ENCODE peak calls at places on chromosomes 16 and 17, in five cellular contexts. One of them, this sample, is unnamed.

GRCh38 chr16:9407206-9407758 is 315.8 kb downstream of the HAPSTR1 start:
- DNase-seq in uterus: no peak
- DNase-seq in tibial nerve: no peak
- DNase-seq in IMR-90: no peak
- DNase-seq in testis: no peak
- DNase-seq in this sample: no peak

GRCh38 chr16:4465977-4466779 is 8.2 kb downstream of the NMRAL1 start:
- DNase-seq in testis: no peak
- DNase-seq in IMR-90: no peak
- DNase-seq in tibial nerve: no peak
- DNase-seq in uterus: no peak
- DNase-seq in this sample: no peak

GRCh38 chr17:55931448-55931847 is 180.6 kb downstream of the PCTP start:
- DNase-seq in tibial nerve: no peak
- DNase-seq in testis: no peak
- DNase-seq in IMR-90: no peak
- DNase-seq in uterus: no peak
- DNase-seq in this sample: no peak

GRCh38 chr16:7511549-7512260 is 179.1 kb downstream of the RBFOX1 start:
- DNase-seq in uterus: no peak
- DNase-seq in testis: no peak
- DNase-seq in tibial nerve: no peak
- DNase-seq in IMR-90: no peak
- DNase-seq in this sample: no peak

GRCh38 chr17:80859004-80859941 is 132.4 kb upstream of the CHMP6 start:
- DNase-seq in uterus: peak
- DNase-seq in tibial nerve: peak
- DNase-seq in IMR-90: peak
- DNase-seq in testis: peak
- DNase-seq in this sample: no peak

GRCh38 chr16:11196286-11196828 is 59.6 kb downstream of the SOCS1 start:
- DNase-seq in testis: no peak
- DNase-seq in IMR-90: peak
- DNase-seq in tibial nerve: no peak
- DNase-seq in uterus: no peak
- DNase-seq in this sample: no peak

GRCh38 chr16:27445502-27446175 is 43.7 kb downstream of the IL21R start:
- DNase-seq in testis: no peak
- DNase-seq in IMR-90: no peak
- DNase-seq in tibial nerve: no peak
- DNase-seq in uterus: no peak
- DNase-seq in this sample: no peak

GRCh38 chr16:53745753-53746258 is 41.9 kb downstream of the FTO start:
- DNase-seq in tibial nerve: no peak
- DNase-seq in testis: no peak
- DNase-seq in IMR-90: peak
- DNase-seq in uterus: no peak
- DNase-seq in this sample: peak

GRCh38 chr16:10616744-10617640 is 36.6 kb upstream of the EMP2 start:
- DNase-seq in testis: no peak
- DNase-seq in IMR-90: peak
- DNase-seq in uterus: peak
- DNase-seq in tibial nerve: peak
- DNase-seq in this sample: peak

GRCh38 chr17:50817142-50817751 is 18.1 kb upstream of the WFIKKN2 start:
- DNase-seq in uterus: no peak
- DNase-seq in IMR-90: no peak
- DNase-seq in tibial nerve: peak
- DNase-seq in testis: peak
- DNase-seq in this sample: peak

GRCh38 chr17:35243459-35244204 is 760 bp downstream of the SLFN5 start:
- DNase-seq in tibial nerve: peak
- DNase-seq in uterus: peak
- DNase-seq in testis: peak
- DNase-seq in IMR-90: peak
- DNase-seq in this sample: peak
- TF ChIP-seq POLR2A in tibial nerve: no peak
- TF ChIP-seq POLR2A in uterus: no peak
- TF ChIP-seq POLR2A in testis: no peak
- TF ChIP-seq POLR2A in IMR-90: no peak
- TF ChIP-seq POLR2A in this sample: no peak

GRCh38 chr16:2429037-2429770 is at the start of gene CCNF:
- DNase-seq in IMR-90: peak
- DNase-seq in uterus: peak
- DNase-seq in tibial nerve: peak
- DNase-seq in testis: peak
- DNase-seq in this sample: peak
- TF ChIP-seq POLR2A in IMR-90: peak
- TF ChIP-seq POLR2A in uterus: peak
- TF ChIP-seq POLR2A in tibial nerve: no peak
- TF ChIP-seq POLR2A in testis: no peak
- TF ChIP-seq POLR2A in this sample: peak

GRCh38 chr16:12611916-12612597 is 191.6 kb downstream of the CPPED1 start:
- DNase-seq in tibial nerve: no peak
- DNase-seq in uterus: no peak
- DNase-seq in IMR-90: no peak
- DNase-seq in testis: no peak
- DNase-seq in this sample: no peak

GRCh38 chr16:12613992-12614661 is 189.6 kb downstream of the CPPED1 start:
- DNase-seq in IMR-90: no peak
- DNase-seq in uterus: no peak
- DNase-seq in tibial nerve: no peak
- DNase-seq in testis: no peak
- DNase-seq in this sample: no peak

GRCh38 chr16:12613131-12613991 is 190.3 kb downstream of the CPPED1 start:
- DNase-seq in tibial nerve: no peak
- DNase-seq in IMR-90: peak
- DNase-seq in testis: no peak
- DNase-seq in uterus: no peak
- DNase-seq in this sample: peak

GRCh38 chr16:12611006-12611477 is 192.6 kb downstream of the CPPED1 start:
- DNase-seq in IMR-90: no peak
- DNase-seq in tibial nerve: no peak
- DNase-seq in uterus: no peak
- DNase-seq in testis: no peak
- DNase-seq in this sample: no peak

DNA sequence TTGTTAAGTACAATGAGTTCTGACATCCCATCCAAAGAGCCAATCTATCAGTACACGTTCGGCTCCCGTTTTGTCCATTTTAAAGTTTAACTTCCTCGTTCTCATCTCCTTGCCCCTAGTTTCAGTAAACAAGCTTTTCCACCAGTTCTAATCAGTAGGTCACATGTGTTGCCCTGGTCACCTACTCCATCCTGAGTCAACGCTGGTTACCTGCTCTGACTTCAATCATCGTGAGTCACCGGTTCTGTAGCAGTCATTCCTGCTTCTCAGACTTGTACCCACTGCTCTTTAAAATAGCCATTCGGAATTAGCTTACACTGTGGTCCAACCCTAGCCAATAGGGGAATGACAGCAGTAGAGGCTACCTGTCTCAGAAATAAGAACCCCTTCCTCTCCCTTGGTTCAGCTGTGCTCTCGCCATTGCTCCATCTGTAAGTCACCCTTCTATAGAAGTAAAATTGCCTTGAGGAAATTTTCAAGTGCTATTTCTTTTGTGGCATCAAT is 191.0 kb downstream of the CPPED1 start:
- DNase-seq in uterus: no peak
- DNase-seq in tibial nerve: no peak
- DNase-seq in testis: no peak
- DNase-seq in IMR-90: no peak
- DNase-seq in this sample: no peak
- TF ChIP-seq POLR2A in uterus: no peak
- TF ChIP-seq POLR2A in tibial nerve: no peak
- TF ChIP-seq POLR2A in testis: no peak
- TF ChIP-seq POLR2A in IMR-90: no peak
- TF ChIP-seq POLR2A in this sample: no peak

GRCh38 chr17:40111221-40112128 is 10.3 kb upstream of the MSL1 start:
- DNase-seq in testis: peak
- DNase-seq in uterus: peak
- DNase-seq in IMR-90: peak
- DNase-seq in tibial nerve: peak
- DNase-seq in this sample: peak
- TF ChIP-seq POLR2A in testis: no peak
- TF ChIP-seq POLR2A in uterus: peak
- TF ChIP-seq POLR2A in IMR-90: peak
- TF ChIP-seq POLR2A in tibial nerve: peak
- TF ChIP-seq POLR2A in this sample: no peak

GRCh38 chr16:30922960-30923535 is 324 bp upstream of the FBXL19 start:
- DNase-seq in testis: peak
- DNase-seq in IMR-90: peak
- DNase-seq in tibial nerve: peak
- DNase-seq in uterus: peak
- DNase-seq in this sample: peak
- TF ChIP-seq POLR2A in testis: no peak
- TF ChIP-seq POLR2A in IMR-90: peak
- TF ChIP-seq POLR2A in tibial nerve: no peak
- TF ChIP-seq POLR2A in uterus: peak
- TF ChIP-seq POLR2A in this sample: peak